ENCODE peak calls at places on chromosome X, in eight cellular contexts. K is neuronal stem cell; H is psoas muscle; T is CD4-positive, CD25-positive, alpha-beta regulatory T cell; Q is HL-60; D is A549; O is fibroblast of lung; E is pancreas. B is an unnamed sample.

GRCh38 chrX:53080628-53081580 is 1.3 kb upstream of the TSPYL2 start:
- DNase-seq in D (no peak), H (no peak), T (no peak), E (no peak), K (no peak), O (peak; percentile 19), Q (no peak), B (no peak)

GRCh38 chrX:149962859-149963757 is 24.8 kb upstream of the EOLA2 start:
- DNase-seq in D (peak; percentile 51), T (peak; percentile 50), Q (no peak), H (peak; percentile 35), E (no peak), K (peak; percentile 12), O (peak; percentile 49), B (peak; percentile 8)

GRCh38 chrX:15834051-15834450 is 20.6 kb downstream of the AP1S2 start:
- DNase-seq in K (no peak), D (no peak), E (no peak), T (no peak), H (no peak), O (no peak), Q (no peak), B (no peak)

GRCh38 chrX:9501362-9501761 is 36.5 kb downstream of the TBL1X start:
- DNase-seq in D (no peak), T (no peak), H (no peak), Q (no peak), K (no peak), E (no peak), O (no peak), B (no peak)

GRCh38 chrX:68588653-68589371 is 58.7 kb upstream of the STARD8 start:
- DNase-seq in H (no peak), O (no peak), T (no peak), Q (no peak), D (no peak), E (no peak), K (no peak), B (no peak)

GRCh38 chrX:87299563-87300160 is 217.9 kb upstream of the KLHL4 start:
- DNase-seq in E (no peak), Q (no peak), K (peak; percentile 1), O (peak; percentile 5), T (peak; percentile 26), D (no peak), H (no peak), B (no peak)

GRCh38 chrX:153708415-153708814 is 15.8 kb downstream of the BCAP31 start:
- DNase-seq in T (peak; percentile 50), O (peak; percentile 82), Q (peak; percentile 12), D (peak; percentile 73), E (peak; percentile 90), H (peak; percentile 73), K (no peak), B (no peak)

GRCh38 chrX:47991263-47992092 is 12.3 kb downstream of the ZNF182 start:
- DNase-seq in H (no peak), K (no peak), D (no peak), T (no peak), E (no peak), O (peak; percentile 80), Q (no peak), B (no peak)

GRCh38 chrX:37350034-37350365 is 836 bp downstream of the PRRG1 start:
- DNase-seq in E (no peak), K (no peak), O (peak; percentile 22), T (no peak), H (no peak), Q (no peak), D (peak; percentile 4), B (no peak)

GRCh38 chrX:132831336-132831973 is 127.0 kb downstream of the HS6ST2 start:
- DNase-seq in H (no peak), T (no peak), D (no peak), Q (no peak), O (no peak), K (no peak), E (no peak), B (no peak)

GRCh38 chrX:83759872-83760271 is 101.1 kb upstream of the CYLC1 start:
- DNase-seq in H (no peak), Q (no peak), T (peak; percentile 13), D (no peak), O (peak; percentile 0), K (peak; percentile 23), E (no peak), B (peak; percentile 7)

GRCh38 chrX:70452143-70452733 is 7.6 kb downstream of the DLG3 start:
- DNase-seq in T (peak; percentile 63), K (no peak), O (peak; percentile 21), E (peak; percentile 82), Q (no peak), D (peak; percentile 58), H (peak; percentile 46), B (no peak)

GRCh38 chrX:31153475-31154047 is 81.7 kb upstream of the FTHL17 start:
- DNase-seq in T (no peak), E (no peak), K (no peak), O (no peak), Q (no peak), H (no peak), D (no peak), B (no peak)

GRCh38 chrX:123878177-123878576 is 18.3 kb downstream of the XIAP start:
- DNase-seq in E (no peak), T (peak; percentile 49), Q (no peak), D (no peak), K (no peak), H (no peak), O (no peak), B (no peak)

GRCh38 chrX:2928127-2928582 is 984 bp downstream of the ARSD start:
- DNase-seq in T (no peak), Q (no peak), O (peak; percentile 83), K (no peak), D (peak; percentile 52), E (peak; percentile 83), H (peak; percentile 53), B (no peak)

GRCh38 chrX:149630681-149631292 is 805 bp downstream of the TMEM185A start:
- DNase-seq in Q (no peak), T (peak; percentile 5), D (peak; percentile 15), K (no peak), E (no peak), H (no peak), O (peak; percentile 48), B (no peak)

GRCh38 chrX:100975212-100975611 is 5.7 kb downstream of the ARL13A start:
- DNase-seq in E (no peak), T (no peak), K (no peak), O (peak; percentile 25), Q (no peak), D (no peak), H (no peak), B (no peak)

GRCh38 chrX:131397891-131398290 is 108.8 kb upstream of the IGSF1 start:
- DNase-seq in E (no peak), D (no peak), O (no peak), T (no peak), H (no peak), K (no peak), Q (no peak), B (no peak)

GRCh38 chrX:131394384-131394783 is 105.3 kb upstream of the IGSF1 start:
- DNase-seq in T (no peak), O (no peak), Q (no peak), K (no peak), E (no peak), H (no peak), D (no peak), B (no peak)

GRCh38 chrX:131392666-131393065 is 103.6 kb upstream of the IGSF1 start:
- DNase-seq in H (no peak), T (no peak), K (no peak), Q (no peak), E (no peak), O (no peak), D (no peak), B (no peak)

GRCh38 chrX:131388293-131388692 is 99.2 kb upstream of the IGSF1 start:
- DNase-seq in D (no peak), T (no peak), K (no peak), H (no peak), Q (no peak), O (no peak), E (no peak), B (no peak)

GRCh38 chrX:131393426-131393825 is 104.3 kb upstream of the IGSF1 start:
- DNase-seq in H (no peak), Q (no peak), T (no peak), E (no peak), D (no peak), K (no peak), O (no peak), B (peak; percentile 4)
- H3K4me3 ChIP-seq in H (no peak overlapping the region), Q (no peak overlapping the region), T (no peak overlapping the region), E (no peak overlapping the region), D (no peak overlapping the region), K (no peak overlapping the region), O (no peak overlapping the region), B (no peak overlapping the region)

GRCh38 chrX:38641197-38641596 is 79.9 kb downstream of the TSPAN7 start:
- DNase-seq in E (no peak), T (no peak), D (no peak), K (no peak), O (no peak), H (no peak), Q (no peak), B (no peak)
- H3K4me3 ChIP-seq in E (no peak overlapping the region), T (no peak overlapping the region), D (no peak overlapping the region), K (no peak overlapping the region), O (no peak overlapping the region), H (no peak overlapping the region), Q (no peak overlapping the region), B (no peak overlapping the region)

DNA sequence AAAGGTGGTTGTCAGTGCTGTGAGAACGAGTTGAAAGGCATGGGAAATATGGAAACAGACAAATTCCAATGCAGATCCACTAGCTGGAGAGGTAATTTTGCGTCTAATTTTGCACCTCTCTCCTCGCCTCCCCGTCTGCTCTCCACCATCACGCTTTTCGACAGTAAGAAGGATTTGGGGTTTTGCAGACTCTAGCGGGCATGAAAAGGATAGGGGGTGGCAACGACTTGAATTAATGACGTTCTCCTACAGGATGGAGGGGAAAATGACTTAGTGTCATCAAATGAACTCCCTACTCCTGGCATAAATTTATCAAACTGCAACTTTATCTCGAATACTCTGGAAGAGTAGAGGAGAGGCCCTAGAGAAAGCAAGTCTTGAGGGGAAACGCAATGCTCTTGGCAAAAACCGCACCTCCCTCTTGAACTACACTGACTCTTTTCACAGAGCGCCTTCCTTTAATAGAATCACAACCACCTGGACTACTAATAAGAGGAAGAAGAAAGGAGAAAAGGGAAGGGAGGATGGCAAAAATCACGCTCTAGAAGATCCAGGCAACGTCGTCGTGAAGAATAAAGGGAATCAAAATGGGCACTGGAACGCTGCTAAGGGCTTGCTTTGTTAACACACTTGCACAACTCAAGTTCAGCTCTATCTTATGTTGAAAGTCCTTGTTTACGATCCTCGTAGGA is 876 bp upstream of the SLITRK2 start:
- DNase-seq in O (no peak), Q (no peak), D (no peak), E (no peak), T (no peak), H (no peak), K (no peak), B (no peak)
- H3K4me3 ChIP-seq in O (no peak overlapping the region), Q (no peak overlapping the region), D (no peak overlapping the region), E (peak overlapping the region; percentile 23), T (no peak overlapping the region), H (no peak overlapping the region), K (no peak overlapping the region), B (no peak overlapping the region)

DNA sequence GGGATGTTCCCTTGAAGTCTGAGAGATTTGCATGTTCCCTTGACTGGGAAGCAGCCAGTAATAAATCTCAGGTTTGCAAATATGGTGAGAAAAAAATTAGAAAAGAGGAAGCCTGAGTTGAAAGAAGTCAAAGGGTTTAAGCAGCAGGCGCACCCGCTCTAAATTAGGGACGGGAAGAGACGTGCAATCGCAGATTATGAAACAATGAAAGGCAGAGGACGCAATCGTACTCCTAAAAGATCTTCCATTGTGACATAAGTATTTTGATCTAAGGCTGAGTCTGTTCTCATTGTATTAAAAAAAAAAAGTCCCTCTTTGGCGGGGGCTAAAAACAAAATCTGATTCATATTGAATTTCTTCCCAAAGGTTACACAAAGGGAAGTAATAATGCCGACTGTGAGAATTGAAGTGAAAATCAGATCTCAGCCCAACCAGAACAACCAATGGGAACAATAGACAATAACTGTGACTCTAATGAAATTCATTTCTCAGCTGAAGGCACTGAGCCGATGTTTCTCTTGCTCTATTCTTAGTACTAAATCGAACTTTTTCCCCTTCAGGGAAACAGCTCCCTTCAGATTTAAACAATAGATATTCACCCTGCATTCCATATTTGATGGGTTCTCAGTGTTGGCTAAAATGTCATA is 28.3 kb downstream of the SAT1 start:
- DNase-seq in Q (peak; percentile 37), K (no peak), T (no peak), D (no peak), E (no peak), H (no peak), O (no peak), B (no peak)
- H3K4me3 ChIP-seq in Q (no peak overlapping the region), K (no peak overlapping the region), T (no peak overlapping the region), D (no peak overlapping the region), E (no peak overlapping the region), H (no peak overlapping the region), O (no peak overlapping the region), B (no peak overlapping the region)